ENCODE peak calls at places on chromosome X, in ten cellular contexts. One of them, this sample, is unnamed.

GRCh38 chrX:49199906-49200771 is at the start of gene SYP:
- DNase-seq in CD4-positive, CD25-positive, alpha-beta regulatory T cell: peak
- DNase-seq in activated CD4-positive, alpha-beta T cell treated with anti-CD3 and anti-CD28 coated beads, Interleukin-2, amount 50 U/mL, for 24 hours: peak
- DNase-seq in body of pancreas: peak
- DNase-seq in cardiac fibroblast: peak
- DNase-seq in HS-5: peak
- DNase-seq in vagina: no peak
- DNase-seq in stimulated activated CD8-positive, alpha-beta memory T cell treated with anti-CD3 and anti-CD28 coated beads, Interleukin-15, amount 100 ng/mL, for 4 hours: peak
- DNase-seq in astrocyte of the hippocampus: peak
- DNase-seq in Daoy: peak
- DNase-seq in this sample: peak

GRCh38 chrX:93585661-93586060 is 87.7 kb downstream of the NAP1L3 start:
- DNase-seq in cardiac fibroblast: no peak
- DNase-seq in astrocyte of the hippocampus: no peak
- DNase-seq in stimulated activated CD8-positive, alpha-beta memory T cell treated with anti-CD3 and anti-CD28 coated beads, Interleukin-15, amount 100 ng/mL, for 4 hours: no peak
- DNase-seq in activated CD4-positive, alpha-beta T cell treated with anti-CD3 and anti-CD28 coated beads, Interleukin-2, amount 50 U/mL, for 24 hours: no peak
- DNase-seq in HS-5: no peak
- DNase-seq in CD4-positive, CD25-positive, alpha-beta regulatory T cell: no peak
- DNase-seq in vagina: no peak
- DNase-seq in body of pancreas: no peak
- DNase-seq in Daoy: no peak
- DNase-seq in this sample: no peak

GRCh38 chrX:29359276-29359675 is 772.0 kb downstream of the IL1RAPL1 start:
- DNase-seq in vagina: no peak
- DNase-seq in activated CD4-positive, alpha-beta T cell treated with anti-CD3 and anti-CD28 coated beads, Interleukin-2, amount 50 U/mL, for 24 hours: no peak
- DNase-seq in body of pancreas: no peak
- DNase-seq in astrocyte of the hippocampus: no peak
- DNase-seq in stimulated activated CD8-positive, alpha-beta memory T cell treated with anti-CD3 and anti-CD28 coated beads, Interleukin-15, amount 100 ng/mL, for 4 hours: no peak
- DNase-seq in Daoy: no peak
- DNase-seq in HS-5: no peak
- DNase-seq in cardiac fibroblast: no peak
- DNase-seq in CD4-positive, CD25-positive, alpha-beta regulatory T cell: no peak
- DNase-seq in this sample: no peak

GRCh38 chrX:107894038-107894437 is 68.4 kb downstream of the MID2 start:
- DNase-seq in CD4-positive, CD25-positive, alpha-beta regulatory T cell: peak
- DNase-seq in astrocyte of the hippocampus: peak
- DNase-seq in vagina: no peak
- DNase-seq in activated CD4-positive, alpha-beta T cell treated with anti-CD3 and anti-CD28 coated beads, Interleukin-2, amount 50 U/mL, for 24 hours: peak
- DNase-seq in HS-5: peak
- DNase-seq in Daoy: peak
- DNase-seq in stimulated activated CD8-positive, alpha-beta memory T cell treated with anti-CD3 and anti-CD28 coated beads, Interleukin-15, amount 100 ng/mL, for 4 hours: no peak
- DNase-seq in cardiac fibroblast: peak
- DNase-seq in body of pancreas: no peak
- DNase-seq in this sample: peak

GRCh38 chrX:55008571-55009358 is 8.6 kb downstream of the APEX2 start:
- DNase-seq in Daoy: peak
- DNase-seq in CD4-positive, CD25-positive, alpha-beta regulatory T cell: no peak
- DNase-seq in stimulated activated CD8-positive, alpha-beta memory T cell treated with anti-CD3 and anti-CD28 coated beads, Interleukin-15, amount 100 ng/mL, for 4 hours: no peak
- DNase-seq in astrocyte of the hippocampus: peak
- DNase-seq in vagina: no peak
- DNase-seq in activated CD4-positive, alpha-beta T cell treated with anti-CD3 and anti-CD28 coated beads, Interleukin-2, amount 50 U/mL, for 24 hours: no peak
- DNase-seq in cardiac fibroblast: no peak
- DNase-seq in body of pancreas: no peak
- DNase-seq in HS-5: peak
- DNase-seq in this sample: no peak

GRCh38 chrX:97398030-97398551 is 514.4 kb downstream of the RPA4 start:
- DNase-seq in HS-5: no peak
- DNase-seq in vagina: no peak
- DNase-seq in activated CD4-positive, alpha-beta T cell treated with anti-CD3 and anti-CD28 coated beads, Interleukin-2, amount 50 U/mL, for 24 hours: no peak
- DNase-seq in CD4-positive, CD25-positive, alpha-beta regulatory T cell: no peak
- DNase-seq in stimulated activated CD8-positive, alpha-beta memory T cell treated with anti-CD3 and anti-CD28 coated beads, Interleukin-15, amount 100 ng/mL, for 4 hours: no peak
- DNase-seq in astrocyte of the hippocampus: no peak
- DNase-seq in cardiac fibroblast: no peak
- DNase-seq in Daoy: no peak
- DNase-seq in body of pancreas: no peak
- DNase-seq in this sample: no peak

GRCh38 chrX:13761606-13762005 is 27.1 kb downstream of the OFD1 start:
- DNase-seq in CD4-positive, CD25-positive, alpha-beta regulatory T cell: no peak
- DNase-seq in vagina: no peak
- DNase-seq in cardiac fibroblast: peak
- DNase-seq in astrocyte of the hippocampus: no peak
- DNase-seq in Daoy: no peak
- DNase-seq in activated CD4-positive, alpha-beta T cell treated with anti-CD3 and anti-CD28 coated beads, Interleukin-2, amount 50 U/mL, for 24 hours: no peak
- DNase-seq in HS-5: no peak
- DNase-seq in body of pancreas: no peak
- DNase-seq in stimulated activated CD8-positive, alpha-beta memory T cell treated with anti-CD3 and anti-CD28 coated beads, Interleukin-15, amount 100 ng/mL, for 4 hours: no peak
- DNase-seq in this sample: no peak

GRCh38 chrX:42519666-42520231 is 258.2 kb downstream of the PPP1R2C start:
- DNase-seq in CD4-positive, CD25-positive, alpha-beta regulatory T cell: no peak
- DNase-seq in HS-5: peak
- DNase-seq in activated CD4-positive, alpha-beta T cell treated with anti-CD3 and anti-CD28 coated beads, Interleukin-2, amount 50 U/mL, for 24 hours: no peak
- DNase-seq in stimulated activated CD8-positive, alpha-beta memory T cell treated with anti-CD3 and anti-CD28 coated beads, Interleukin-15, amount 100 ng/mL, for 4 hours: no peak
- DNase-seq in Daoy: no peak
- DNase-seq in astrocyte of the hippocampus: peak
- DNase-seq in body of pancreas: no peak
- DNase-seq in vagina: no peak
- DNase-seq in cardiac fibroblast: peak
- DNase-seq in this sample: peak

GRCh38 chrX:44104699-44105098 is 131.5 kb upstream of the NDP start:
- DNase-seq in HS-5: no peak
- DNase-seq in stimulated activated CD8-positive, alpha-beta memory T cell treated with anti-CD3 and anti-CD28 coated beads, Interleukin-15, amount 100 ng/mL, for 4 hours: no peak
- DNase-seq in vagina: peak
- DNase-seq in activated CD4-positive, alpha-beta T cell treated with anti-CD3 and anti-CD28 coated beads, Interleukin-2, amount 50 U/mL, for 24 hours: no peak
- DNase-seq in body of pancreas: no peak
- DNase-seq in astrocyte of the hippocampus: no peak
- DNase-seq in CD4-positive, CD25-positive, alpha-beta regulatory T cell: no peak
- DNase-seq in cardiac fibroblast: no peak
- DNase-seq in Daoy: no peak
- DNase-seq in this sample: no peak

GRCh38 chrX:12770440-12770839 is 20.8 kb upstream of the PRPS2 start:
- DNase-seq in astrocyte of the hippocampus: peak
- DNase-seq in vagina: no peak
- DNase-seq in body of pancreas: no peak
- DNase-seq in activated CD4-positive, alpha-beta T cell treated with anti-CD3 and anti-CD28 coated beads, Interleukin-2, amount 50 U/mL, for 24 hours: no peak
- DNase-seq in cardiac fibroblast: peak
- DNase-seq in CD4-positive, CD25-positive, alpha-beta regulatory T cell: peak
- DNase-seq in stimulated activated CD8-positive, alpha-beta memory T cell treated with anti-CD3 and anti-CD28 coated beads, Interleukin-15, amount 100 ng/mL, for 4 hours: no peak
- DNase-seq in Daoy: peak
- DNase-seq in HS-5: no peak
- DNase-seq in this sample: no peak

This sample was measured in astrocyte of the cerebellum.